ENCODE peak calls at places on chromosomes 1 and 21, in four cellular contexts. R, E, S and B are unnamed samples.

GRCh38 chr1:184022651-184023050 is 14.9 kb downstream of the COLGALT2 start:
- DNase-seq in R (no peak), E (no peak), S (no peak), B (no peak)

GRCh38 chr1:50326026-50326425 is 97.2 kb downstream of the DMRTA2 start:
- DNase-seq in R (no peak), E (no peak), S (no peak), B (no peak)

GRCh38 chr21:41766883-41767605 is at the start of gene RIPK4:
- DNase-seq in R (peak; percentile 71), E (peak; percentile 30), S (no peak), B (no peak)

GRCh38 chr1:152110365-152110859 is 4.8 kb downstream of the TCHH start:
- DNase-seq in R (no peak), E (no peak), S (no peak), B (peak; percentile 38)

GRCh38 chr1:96002969-96003964 is 718.3 kb upstream of the PTBP2 start:
- DNase-seq in R (no peak), E (no peak), S (no peak), B (no peak)

GRCh38 chr21:16302851-16303282 is 573.1 kb downstream of the USP25 start:
- DNase-seq in R (no peak), E (no peak), S (no peak), B (no peak)

GRCh38 chr1:118785246-118785645 is 202.9 kb downstream of the TBX15 start:
- DNase-seq in R (no peak), E (no peak), S (no peak), B (no peak)

GRCh38 chr1:44220001-44220751 is 6.9 kb downstream of the DMAP1 start:
- DNase-seq in R (no peak), E (no peak), S (no peak), B (no peak)

GRCh38 chr21:42534901-42535378 is 21.3 kb downstream of the SLC37A1 start:
- DNase-seq in R (peak; percentile 44), E (no peak), S (no peak), B (no peak)

GRCh38 chr1:19557609-19558051 is 72.3 kb upstream of the CAPZB start:
- DNase-seq in R (no peak), E (no peak), S (no peak), B (no peak)

GRCh38 chr1:203629509-203630082 is 3.0 kb downstream of the ATP2B4 start:
- DNase-seq in R (peak; percentile 22), E (no peak), S (no peak), B (peak; percentile 60)

GRCh38 chr1:171901245-171901644 is 59.9 kb downstream of the DNM3 start:
- DNase-seq in R (no peak), E (no peak), S (no peak), B (no peak)

GRCh38 chr1:205769641-205770365 is 5.5 kb downstream of the RAB29 start:
- DNase-seq in R (no peak), E (no peak), S (no peak), B (no peak)

GRCh38 chr1:227742738-227743715 is 7.8 kb downstream of the SNAP47 start:
- DNase-seq in R (no peak), E (no peak), S (no peak), B (no peak)

GRCh38 chr1:200139661-200140250 is 112.2 kb downstream of the NR5A2 start:
- DNase-seq in R (peak; percentile 9), E (no peak), S (peak; percentile 44), B (peak; percentile 77)

GRCh38 chr1:152107289-152107983 is 7.8 kb downstream of the TCHH start:
- DNase-seq in R (no peak), E (no peak), S (peak; percentile 1), B (no peak)

GRCh38 chr21:14911351-14911750 is 153.4 kb downstream of the NRIP1 start:
- DNase-seq in R (no peak), E (no peak), S (no peak), B (no peak)

GRCh38 chr1:185376840-185377635 is 60.0 kb upstream of the IVNS1ABP start:
- DNase-seq in R (no peak), E (no peak), S (no peak), B (no peak)

GRCh38 chr1:153793261-153793972 is 18.2 kb downstream of the SLC27A3 start:
- DNase-seq in R (no peak), E (no peak), S (no peak), B (no peak)

GRCh38 chr1:2229921-2230700 is 2.0 kb downstream of the SKI start:
- DNase-seq in R (no peak), E (no peak), S (no peak), B (no peak)

GRCh38 chr1:86616871-86617270 is 70.0 kb downstream of the CLCA4 start:
- DNase-seq in R (no peak), E (no peak), S (no peak), B (no peak)

GRCh38 chr1:153544453-153545066 is 1.0 kb downstream of the S100A4 start:
- DNase-seq in R (no peak), E (no peak), S (no peak), B (no peak)

GRCh38 chr1:231969078-231969477 is 342.5 kb downstream of the DISC1 start:
- DNase-seq in R (peak; percentile 41), E (no peak), S (no peak), B (no peak)

GRCh38 chr21:39107739-39108138 is 75.5 kb downstream of the PSMG1 start:
- DNase-seq in R (no peak), E (no peak), S (no peak), B (no peak)

GRCh38 chr1:12514597-12514996 is 103.4 kb downstream of the DHRS3 start:
- DNase-seq in R (no peak), E (no peak), S (no peak), B (no peak)

GRCh38 chr1:9798236-9799130 is 25.3 kb downstream of the CLSTN1 start:
- DNase-seq in R (no peak), E (no peak), S (no peak), B (no peak)

GRCh38 chr1:186202174-186202843 is 172.7 kb downstream of the TPR start:
- DNase-seq in R (no peak), E (no peak), S (no peak), B (no peak)

GRCh38 chr1:184629261-184629660 is 125.4 kb downstream of the EDEM3 start:
- DNase-seq in R (no peak), E (no peak), S (no peak), B (no peak)

GRCh38 chr21:9008636-9009035 is 1512.7 kb upstream of the TPTE start:
- DNase-seq in R (no peak), E (no peak), S (no peak), B (no peak)

GRCh38 chr1:116286541-116286971 is 86.5 kb upstream of the ATP1A1 start:
- DNase-seq in R (no peak), E (no peak), S (no peak), B (no peak)

GRCh38 chr1:183287191-183287675 is 101.2 kb downstream of the LAMC2 start:
- DNase-seq in R (no peak), E (no peak), S (no peak), B (peak; percentile 95)

GRCh38 chr1:16237343-16237830 is 404 bp upstream of the CPLANE2 start:
- DNase-seq in R (no peak), E (no peak), S (no peak), B (peak; percentile 20)

GRCh38 chr1:20216574-20216973 is 30.3 kb upstream of the PLA2G2C start:
- DNase-seq in R (no peak), E (no peak), S (no peak), B (peak; percentile 26)

GRCh38 chr21:36747815-36748381 is 49.0 kb downstream of the SIM2 start:
- DNase-seq in R (no peak), E (peak; percentile 10), S (no peak), B (peak; percentile 4)

GRCh38 chr1:72557446-72558049 is 275.2 kb upstream of the NEGR1 start:
- DNase-seq in R (peak; percentile 38), E (no peak), S (no peak), B (no peak)

GRCh38 chr1:11374748-11375110 is 101.7 kb downstream of the UBIAD1 start:
- DNase-seq in R (no peak), E (no peak), S (no peak), B (no peak)

GRCh38 chr21:26961704-26962103 is 5.2 kb downstream of the ADAMTS5 start:
- DNase-seq in R (no peak), E (no peak), S (no peak), B (no peak)

GRCh38 chr1:26021647-26022403 is at the start of gene EXTL1:
- DNase-seq in R (no peak), E (no peak), S (no peak), B (no peak)